ENCODE peak calls at places on chromosome 20, in nine cellular contexts. A is astrocyte of the spinal cord; Q is lower leg skin; P is BJ; X is cardiac fibroblast; H is CD8-positive, alpha-beta T cell; R is IMR-90; K is heart right ventricle; E is right lobe of liver. F is an unnamed sample.

GRCh38 chr20:44885392-44886275 is at the start of gene YWHAB:
- DNase-seq in A (peak; percentile 98), Q (peak; percentile 97), P (peak; percentile 82), X (peak; percentile 96), H (peak; percentile 98), R (peak; percentile 95), K (peak; percentile 99), E (peak; percentile 99), F (peak; percentile 99)

GRCh38 chr20:23203310-23203709 is 117.2 kb upstream of the CD93 start:
- DNase-seq in A (no peak), Q (no peak), P (no peak), X (no peak), H (no peak), R (no peak), K (no peak), E (no peak), F (no peak)

GRCh38 chr20:34938466-34939163 is 17.0 kb downstream of the GSS start:
- DNase-seq in A (no peak), Q (peak; percentile 46), P (no peak), X (no peak), H (no peak), R (no peak), K (peak; percentile 76), E (peak; percentile 81), F (no peak)

GRCh38 chr20:35845561-35845960 is 73.7 kb downstream of the PHF20 start:
- DNase-seq in A (peak; percentile 52), Q (no peak), P (no peak), X (peak; percentile 79), H (no peak), R (peak; percentile 50), K (no peak), E (no peak), F (no peak)

GRCh38 chr20:49858076-49858565 is 45.5 kb downstream of the SLC9A8 start:
- DNase-seq in A (no peak), Q (no peak), P (no peak), X (no peak), H (no peak), R (no peak), K (no peak), E (no peak), F (no peak)

GRCh38 chr20:4073852-4074741 is 58.7 kb upstream of the RNF24 start:
- DNase-seq in A (no peak), Q (no peak), P (no peak), X (no peak), H (no peak), R (no peak), K (no peak), E (no peak), F (no peak)

GRCh38 chr20:19802492-19803158 is 44.6 kb downstream of the RIN2 start:
- DNase-seq in A (peak; percentile 18), Q (no peak), P (no peak), X (peak; percentile 61), H (no peak), R (peak; percentile 39), K (no peak), E (peak; percentile 37), F (no peak)

GRCh38 chr20:37356387-37356786 is 10.4 kb downstream of the SRC start:
- DNase-seq in A (no peak), Q (no peak), P (no peak), X (peak; percentile 49), H (no peak), R (no peak), K (peak; percentile 66), E (peak; percentile 71), F (no peak)

GRCh38 chr20:33789109-33789857 is 21.9 kb upstream of the CHMP4B start:
- DNase-seq in A (peak; percentile 92), Q (peak; percentile 23), P (peak; percentile 59), X (peak; percentile 98), H (no peak), R (peak; percentile 96), K (no peak), E (peak; percentile 55), F (peak; percentile 45)

GRCh38 chr20:32559216-32559752 is 25.8 kb downstream of the NOL4L start:
- DNase-seq in A (no peak), Q (no peak), P (no peak), X (no peak), H (no peak), R (no peak), K (no peak), E (no peak), F (no peak)

GRCh38 chr20:14830466-14830865 is 493.1 kb upstream of the FLRT3 start:
- DNase-seq in A (no peak), Q (no peak), P (no peak), X (no peak), H (no peak), R (no peak), K (no peak), E (no peak), F (no peak)

GRCh38 chr20:58182521-58183140 is 45.8 kb downstream of the ANKRD60 start:
- DNase-seq in A (no peak), Q (no peak), P (no peak), X (no peak), H (no peak), R (no peak), K (no peak), E (no peak), F (no peak)
- TF ChIP-seq CTCF in A (no peak), Q (no peak), P (no peak), X (no peak), H (no peak), R (no peak), K (no peak), E (no peak), F (no peak)

DNA sequence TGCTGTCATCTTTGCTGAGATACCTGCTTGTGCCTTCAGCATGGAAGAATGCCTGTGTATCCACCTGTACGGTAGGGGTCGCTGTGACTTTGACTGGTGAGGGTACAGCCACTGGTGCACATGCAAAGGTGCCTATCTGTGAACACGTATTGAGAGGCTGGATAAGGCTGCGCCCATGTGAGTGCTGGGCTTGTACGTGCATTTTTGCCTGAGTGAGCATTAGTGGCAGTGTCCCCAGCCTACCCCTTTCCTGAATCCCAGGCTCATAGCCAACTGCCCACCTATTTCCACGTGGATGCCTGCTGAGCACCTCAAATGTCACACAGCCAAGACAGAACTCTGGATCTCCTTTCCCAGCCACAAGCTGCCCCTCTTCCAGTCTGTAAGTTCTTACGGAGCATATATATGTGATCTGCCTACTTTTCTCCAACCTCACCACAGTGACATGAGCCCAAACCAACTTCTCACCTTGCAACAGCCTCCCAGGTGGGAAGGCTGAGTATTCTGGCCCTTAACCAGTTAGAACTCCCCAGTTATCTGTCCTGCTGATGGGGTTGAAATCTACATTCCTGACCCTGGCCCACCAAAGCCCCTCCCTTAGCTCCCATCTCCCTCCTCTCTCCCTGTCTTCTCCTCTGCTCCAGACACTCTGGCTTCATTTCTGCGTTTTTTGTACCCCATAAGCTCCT is 1.1 kb upstream of the SLC2A10 start:
- DNase-seq in A (no peak), Q (no peak), P (no peak), X (no peak), H (no peak), R (no peak), K (no peak), E (no peak), F (no peak)
- TF ChIP-seq CTCF in A (peak; percentile 29), Q (no peak), P (peak; percentile 19), X (peak; percentile 4), H (no peak), R (no peak), K (no peak), E (peak; percentile 22), F (peak; percentile 29)

GRCh38 chr20:25139061-25139705 is 56.3 kb upstream of the ENTPD6 start:
- DNase-seq in A (no peak), Q (no peak), P (no peak), X (no peak), H (no peak), R (no peak), K (no peak), E (peak; percentile 40), F (no peak)
- TF ChIP-seq CTCF in A (no peak), Q (no peak), P (no peak), X (no peak), H (no peak), R (no peak), K (no peak), E (peak; percentile 28), F (no peak)

DNA sequence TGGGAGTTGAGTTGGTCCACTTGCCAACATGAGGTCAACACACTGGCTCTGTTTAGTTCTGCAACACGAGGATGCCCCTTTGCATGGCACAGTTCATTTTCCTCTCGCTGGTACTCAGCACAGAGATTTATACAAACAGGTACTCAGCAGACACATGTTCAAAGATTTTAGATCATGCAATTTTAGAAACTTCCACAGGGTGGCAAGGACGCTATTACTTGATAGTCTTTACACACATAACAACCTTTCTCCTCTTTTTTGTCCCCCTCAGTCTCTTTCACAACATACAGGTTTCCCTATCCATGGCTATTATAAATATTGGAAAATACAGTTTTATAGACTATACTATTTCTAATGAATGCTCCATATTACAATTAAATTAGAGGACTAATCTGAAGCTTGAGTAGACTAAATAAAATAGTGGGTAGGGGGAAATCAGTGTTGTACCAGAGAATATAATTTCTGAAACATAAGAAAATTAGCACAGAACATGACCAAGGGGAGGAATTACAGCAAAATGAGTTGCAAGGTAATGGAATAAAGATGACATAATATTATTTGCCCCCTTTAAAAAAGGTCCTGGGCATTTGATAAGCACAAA is 331.8 kb upstream of the BTBD3 start:
- DNase-seq in A (peak; percentile 26), Q (no peak), P (no peak), X (peak; percentile 25), H (no peak), R (peak; percentile 22), K (no peak), E (no peak), F (no peak)
- TF ChIP-seq CTCF in A (peak; percentile 41), Q (no peak), P (no peak), X (peak; percentile 27), H (no peak), R (peak; percentile 40), K (no peak), E (peak; percentile 51), F (peak; percentile 43)

F was measured in endothelial cell.